ENCODE peak calls at places on chromosomes 6 and 20, in nine cellular contexts. One of them, this sample, is unnamed.

GRCh38 chr6:28124971-28125353 is 553 bp downstream of the ZSCAN16 start:
- DNase-seq in breast epithelium: no peak
- DNase-seq in GM23338: no peak
- DNase-seq in transverse colon: no peak
- DNase-seq in endothelial cell of umbilical vein: no peak
- DNase-seq in sigmoid colon: no peak
- DNase-seq in stomach: no peak
- DNase-seq in upper lobe of left lung: no peak
- DNase-seq in spleen: no peak
- DNase-seq in this sample: no peak

GRCh38 chr6:120675886-120676285 is 658.4 kb downstream of the TBC1D32 start:
- DNase-seq in breast epithelium: no peak
- DNase-seq in GM23338: no peak
- DNase-seq in transverse colon: no peak
- DNase-seq in endothelial cell of umbilical vein: no peak
- DNase-seq in sigmoid colon: no peak
- DNase-seq in stomach: no peak
- DNase-seq in upper lobe of left lung: no peak
- DNase-seq in spleen: no peak
- DNase-seq in this sample: no peak

GRCh38 chr20:19110285-19110684 is 102.2 kb upstream of the SLC24A3 start:
- DNase-seq in breast epithelium: no peak
- DNase-seq in GM23338: no peak
- DNase-seq in transverse colon: no peak
- DNase-seq in endothelial cell of umbilical vein: no peak
- DNase-seq in sigmoid colon: no peak
- DNase-seq in stomach: no peak
- DNase-seq in upper lobe of left lung: no peak
- DNase-seq in spleen: no peak
- DNase-seq in this sample: no peak

GRCh38 chr6:44556046-44556445 is 168.5 kb downstream of the CDC5L start:
- DNase-seq in breast epithelium: no peak
- DNase-seq in GM23338: no peak
- DNase-seq in transverse colon: no peak
- DNase-seq in endothelial cell of umbilical vein: no peak
- DNase-seq in sigmoid colon: no peak
- DNase-seq in stomach: peak
- DNase-seq in upper lobe of left lung: peak
- DNase-seq in spleen: no peak
- DNase-seq in this sample: no peak

GRCh38 chr6:109164331-109164730 is 69.0 kb downstream of the CEP57L1 start:
- DNase-seq in breast epithelium: no peak
- DNase-seq in GM23338: no peak
- DNase-seq in transverse colon: no peak
- DNase-seq in endothelial cell of umbilical vein: no peak
- DNase-seq in sigmoid colon: no peak
- DNase-seq in stomach: no peak
- DNase-seq in upper lobe of left lung: no peak
- DNase-seq in spleen: no peak
- DNase-seq in this sample: no peak

GRCh38 chr6:56690519-56691200 is 48.0 kb upstream of the DST start:
- DNase-seq in breast epithelium: no peak
- DNase-seq in GM23338: no peak
- DNase-seq in transverse colon: no peak
- DNase-seq in endothelial cell of umbilical vein: peak
- DNase-seq in sigmoid colon: no peak
- DNase-seq in stomach: no peak
- DNase-seq in upper lobe of left lung: no peak
- DNase-seq in spleen: no peak
- DNase-seq in this sample: no peak

GRCh38 chr6:118932421-118932820 is 2.5 kb downstream of the MCM9 start:
- DNase-seq in breast epithelium: no peak
- DNase-seq in GM23338: no peak
- DNase-seq in transverse colon: no peak
- DNase-seq in endothelial cell of umbilical vein: no peak
- DNase-seq in sigmoid colon: no peak
- DNase-seq in stomach: no peak
- DNase-seq in upper lobe of left lung: no peak
- DNase-seq in spleen: no peak
- DNase-seq in this sample: no peak

GRCh38 chr20:51425347-51426106 is 117.0 kb downstream of the NFATC2 start:
- DNase-seq in breast epithelium: no peak
- DNase-seq in GM23338: peak
- DNase-seq in transverse colon: peak
- DNase-seq in endothelial cell of umbilical vein: no peak
- DNase-seq in sigmoid colon: no peak
- DNase-seq in stomach: no peak
- DNase-seq in upper lobe of left lung: no peak
- DNase-seq in spleen: peak
- DNase-seq in this sample: no peak

GRCh38 chr6:25302156-25302555 is 23.0 kb downstream of the CARMIL1 start:
- DNase-seq in breast epithelium: no peak
- DNase-seq in GM23338: no peak
- DNase-seq in transverse colon: no peak
- DNase-seq in endothelial cell of umbilical vein: no peak
- DNase-seq in sigmoid colon: no peak
- DNase-seq in stomach: no peak
- DNase-seq in upper lobe of left lung: no peak
- DNase-seq in spleen: no peak
- DNase-seq in this sample: no peak

GRCh38 chr6:26223677-26224546 is 136.7 kb downstream of the HFE start:
- DNase-seq in breast epithelium: no peak
- DNase-seq in GM23338: peak
- DNase-seq in transverse colon: peak
- DNase-seq in endothelial cell of umbilical vein: peak
- DNase-seq in sigmoid colon: peak
- DNase-seq in stomach: peak
- DNase-seq in upper lobe of left lung: peak
- DNase-seq in spleen: peak
- DNase-seq in this sample: peak

GRCh38 chr20:51156041-51156795 is 133.3 kb upstream of the KCNG1 start:
- DNase-seq in breast epithelium: no peak
- DNase-seq in GM23338: no peak
- DNase-seq in transverse colon: no peak
- DNase-seq in endothelial cell of umbilical vein: no peak
- DNase-seq in sigmoid colon: peak
- DNase-seq in stomach: no peak
- DNase-seq in upper lobe of left lung: no peak
- DNase-seq in spleen: no peak
- DNase-seq in this sample: no peak

GRCh38 chr6:138205437-138206094 is 12.7 kb downstream of the PBOV1 start:
- DNase-seq in breast epithelium: no peak
- DNase-seq in GM23338: no peak
- DNase-seq in transverse colon: no peak
- DNase-seq in endothelial cell of umbilical vein: no peak
- DNase-seq in sigmoid colon: no peak
- DNase-seq in stomach: no peak
- DNase-seq in upper lobe of left lung: no peak
- DNase-seq in spleen: no peak
- DNase-seq in this sample: no peak

GRCh38 chr20:24682496-24683090 is 213.2 kb downstream of the SYNDIG1 start:
- DNase-seq in breast epithelium: peak
- DNase-seq in GM23338: no peak
- DNase-seq in transverse colon: no peak
- DNase-seq in endothelial cell of umbilical vein: no peak
- DNase-seq in sigmoid colon: peak
- DNase-seq in stomach: no peak
- DNase-seq in upper lobe of left lung: no peak
- DNase-seq in spleen: peak
- DNase-seq in this sample: no peak

GRCh38 chr20:19430641-19431307 is 218.3 kb downstream of the SLC24A3 start:
- DNase-seq in breast epithelium: no peak
- DNase-seq in GM23338: no peak
- DNase-seq in transverse colon: no peak
- DNase-seq in endothelial cell of umbilical vein: no peak
- DNase-seq in sigmoid colon: no peak
- DNase-seq in stomach: no peak
- DNase-seq in upper lobe of left lung: no peak
- DNase-seq in spleen: no peak
- DNase-seq in this sample: no peak

GRCh38 chr6:165829376-165829775 is 166.3 kb upstream of the PDE10A start:
- DNase-seq in breast epithelium: no peak
- DNase-seq in GM23338: no peak
- DNase-seq in transverse colon: no peak
- DNase-seq in endothelial cell of umbilical vein: no peak
- DNase-seq in sigmoid colon: no peak
- DNase-seq in stomach: no peak
- DNase-seq in upper lobe of left lung: no peak
- DNase-seq in spleen: no peak
- DNase-seq in this sample: no peak

DNA sequence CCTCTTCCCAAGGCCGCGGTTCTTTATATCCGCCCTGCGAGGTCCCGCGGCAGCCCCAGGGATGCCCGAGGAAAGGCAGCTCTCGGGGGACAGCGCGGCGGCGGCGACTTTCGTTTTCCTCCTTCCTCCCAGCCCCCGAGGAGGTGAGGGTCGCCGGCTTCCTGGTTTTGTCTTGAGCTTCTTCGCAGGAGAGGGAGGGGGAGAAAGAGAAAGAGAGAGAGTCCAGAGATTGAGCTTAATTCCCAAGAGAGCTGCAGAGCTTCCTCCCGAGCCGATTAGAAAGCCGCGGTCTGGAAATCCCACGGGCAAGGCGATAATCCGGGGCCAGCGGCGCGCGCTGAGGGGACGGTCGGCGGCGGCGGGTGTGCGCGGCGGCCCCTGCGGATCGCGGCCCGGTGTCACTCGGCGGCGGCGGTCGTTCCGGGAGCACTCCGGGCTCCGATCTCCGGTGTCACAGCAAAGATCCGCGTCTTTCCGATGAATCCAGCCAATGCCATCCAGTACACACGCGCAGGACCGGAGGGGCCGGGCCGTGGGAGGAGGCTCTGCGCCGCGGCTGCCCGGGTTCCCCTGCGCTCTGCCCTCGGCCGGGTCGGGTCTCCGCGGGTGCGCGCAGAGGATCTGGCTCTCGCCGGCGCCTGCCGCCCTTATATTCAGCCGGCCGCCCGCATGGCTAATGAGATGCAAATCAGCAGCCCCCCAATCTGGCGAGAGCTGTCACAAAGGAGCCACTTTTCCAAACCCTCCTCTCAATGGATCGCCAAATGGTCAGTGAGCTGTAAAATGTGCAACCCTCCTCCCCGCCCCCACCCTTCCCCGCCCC is at the start of gene DLL1:
- DNase-seq in breast epithelium: no peak
- DNase-seq in GM23338: peak
- DNase-seq in transverse colon: peak
- DNase-seq in endothelial cell of umbilical vein: peak
- DNase-seq in sigmoid colon: peak
- DNase-seq in stomach: peak
- DNase-seq in upper lobe of left lung: no peak
- DNase-seq in spleen: peak
- DNase-seq in this sample: peak
- TF ChIP-seq POLR2AphosphoS5 in breast epithelium: no peak
- TF ChIP-seq POLR2AphosphoS5 in GM23338: peak
- TF ChIP-seq POLR2AphosphoS5 in transverse colon: peak
- TF ChIP-seq POLR2AphosphoS5 in endothelial cell of umbilical vein: peak
- TF ChIP-seq POLR2AphosphoS5 in sigmoid colon: peak
- TF ChIP-seq POLR2AphosphoS5 in stomach: no peak
- TF ChIP-seq POLR2AphosphoS5 in upper lobe of left lung: peak
- TF ChIP-seq POLR2AphosphoS5 in spleen: peak
- TF ChIP-seq POLR2AphosphoS5 in this sample: peak

DNA sequence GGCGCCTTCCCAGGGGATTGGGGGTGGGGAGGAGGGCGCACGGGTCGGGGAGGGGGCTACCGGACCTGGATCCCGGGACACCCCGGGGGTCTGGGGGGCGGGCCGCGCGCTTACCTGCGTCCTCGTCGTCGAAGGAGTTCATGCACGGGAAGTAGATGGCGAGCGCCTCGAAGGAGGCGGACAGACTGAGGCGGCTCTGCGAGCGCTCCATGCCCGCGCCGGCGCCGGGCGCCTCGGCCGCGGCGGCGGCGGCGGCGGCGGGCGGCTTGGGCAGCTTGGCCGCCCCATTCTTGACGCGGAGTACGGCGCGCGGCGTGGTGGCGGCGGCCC is 320 bp downstream of the RIMS4 start:
- DNase-seq in breast epithelium: no peak
- DNase-seq in GM23338: peak
- DNase-seq in transverse colon: no peak
- DNase-seq in endothelial cell of umbilical vein: no peak
- DNase-seq in sigmoid colon: no peak
- DNase-seq in stomach: no peak
- DNase-seq in upper lobe of left lung: no peak
- DNase-seq in spleen: no peak
- DNase-seq in this sample: no peak
- H3K4me3 ChIP-seq in breast epithelium: peak
- H3K4me3 ChIP-seq in GM23338: peak
- H3K4me3 ChIP-seq in transverse colon: no peak
- H3K4me3 ChIP-seq in endothelial cell of umbilical vein: no peak
- H3K4me3 ChIP-seq in sigmoid colon: no peak
- H3K4me3 ChIP-seq in stomach: peak
- H3K4me3 ChIP-seq in upper lobe of left lung: peak
- H3K4me3 ChIP-seq in spleen: peak
- H3K4me3 ChIP-seq in this sample: peak

GRCh38 chr20:3486850-3487249 is 16.0 kb downstream of the ATRN start:
- DNase-seq in breast epithelium: no peak
- DNase-seq in GM23338: no peak
- DNase-seq in transverse colon: no peak
- DNase-seq in endothelial cell of umbilical vein: no peak
- DNase-seq in sigmoid colon: no peak
- DNase-seq in stomach: no peak
- DNase-seq in upper lobe of left lung: no peak
- DNase-seq in spleen: no peak
- DNase-seq in this sample: no peak

GRCh38 chr20:3494218-3494617 is 23.4 kb downstream of the ATRN start:
- DNase-seq in breast epithelium: no peak
- DNase-seq in GM23338: no peak
- DNase-seq in transverse colon: no peak
- DNase-seq in endothelial cell of umbilical vein: no peak
- DNase-seq in sigmoid colon: no peak
- DNase-seq in stomach: no peak
- DNase-seq in upper lobe of left lung: no peak
- DNase-seq in spleen: no peak
- DNase-seq in this sample: no peak

GRCh38 chr20:3492669-3493068 is 21.9 kb downstream of the ATRN start:
- DNase-seq in breast epithelium: no peak
- DNase-seq in GM23338: no peak
- DNase-seq in transverse colon: no peak
- DNase-seq in endothelial cell of umbilical vein: no peak
- DNase-seq in sigmoid colon: no peak
- DNase-seq in stomach: no peak
- DNase-seq in upper lobe of left lung: no peak
- DNase-seq in spleen: no peak
- DNase-seq in this sample: no peak
- H3K27ac ChIP-seq in breast epithelium: no peak
- H3K27ac ChIP-seq in GM23338: no peak
- H3K27ac ChIP-seq in transverse colon: no peak
- H3K27ac ChIP-seq in endothelial cell of umbilical vein: no peak
- H3K27ac ChIP-seq in sigmoid colon: no peak
- H3K27ac ChIP-seq in stomach: no peak
- H3K27ac ChIP-seq in upper lobe of left lung: no peak
- H3K27ac ChIP-seq in spleen: no peak
- H3K27ac ChIP-seq in this sample: no peak

DNA sequence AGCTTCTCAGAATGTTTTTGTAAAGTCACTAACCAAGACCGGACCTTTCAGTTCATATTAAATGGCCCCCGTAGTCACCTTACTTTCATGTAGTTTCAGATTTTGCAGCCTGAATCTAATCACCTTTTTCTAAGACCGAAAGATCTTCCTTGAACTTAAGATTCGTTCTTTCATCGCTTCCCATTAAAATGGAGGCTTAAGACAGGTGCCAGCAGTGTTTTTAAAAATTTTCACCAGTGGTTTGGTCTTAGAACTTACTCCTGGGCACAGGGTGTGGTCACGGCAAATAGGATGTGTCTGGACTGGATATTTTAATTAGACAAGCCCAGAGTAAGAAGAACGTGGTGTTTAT is 630 bp downstream of the SRSF3 start:
- DNase-seq in breast epithelium: no peak
- DNase-seq in GM23338: no peak
- DNase-seq in transverse colon: no peak
- DNase-seq in endothelial cell of umbilical vein: no peak
- DNase-seq in sigmoid colon: peak
- DNase-seq in stomach: no peak
- DNase-seq in upper lobe of left lung: peak
- DNase-seq in spleen: no peak
- DNase-seq in this sample: no peak
- TF ChIP-seq POLR2AphosphoS5 in breast epithelium: no peak
- TF ChIP-seq POLR2AphosphoS5 in GM23338: no peak
- TF ChIP-seq POLR2AphosphoS5 in transverse colon: no peak
- TF ChIP-seq POLR2AphosphoS5 in endothelial cell of umbilical vein: no peak
- TF ChIP-seq POLR2AphosphoS5 in sigmoid colon: no peak
- TF ChIP-seq POLR2AphosphoS5 in stomach: no peak
- TF ChIP-seq POLR2AphosphoS5 in upper lobe of left lung: no peak
- TF ChIP-seq POLR2AphosphoS5 in spleen: no peak
- TF ChIP-seq POLR2AphosphoS5 in this sample: no peak

This sample was measured in prostate gland.